ENCODE peak calls at places on chromosomes 4 and X, in eight cellular contexts. D is fibroblast of mammary gland, G is uterus, L is IMR-90, Y is tibial artery, B is transverse colon, U is brain microvascular endothelial cell, M is psoas muscle. K is an unnamed sample.

GRCh38 chr4:110793381-110793801 is 170.5 kb upstream of the PITX2 start:
- DNase-seq in U (peak), L (peak), Y (no peak), G (no peak), B (no peak), D (peak), M (no peak), K (no peak)

GRCh38 chr4:147327322-147327721 is 153.6 kb upstream of the EDNRA start:
- DNase-seq in L (no peak), U (no peak), M (no peak), B (no peak), Y (no peak), D (no peak), G (no peak), K (no peak)

GRCh38 chr4:80125252-80126177 is 52.5 kb upstream of the ANTXR2 start:
- DNase-seq in Y (no peak), B (peak), G (no peak), L (peak), U (no peak), M (no peak), D (peak), K (peak)

GRCh38 chrX:45757272-45757671 is 556.6 kb upstream of the DIPK2B start:
- DNase-seq in U (no peak), M (no peak), G (no peak), B (no peak), L (no peak), Y (no peak), D (no peak), K (peak)

GRCh38 chr4:185421366-185422124 is 4.2 kb downstream of the UFSP2 start:
- DNase-seq in U (peak), D (peak), G (no peak), B (no peak), Y (no peak), M (no peak), L (peak), K (peak)

GRCh38 chr4:102308032-102308799 is 37.1 kb downstream of the SLC39A8 start:
- DNase-seq in B (no peak), M (no peak), D (peak), L (no peak), Y (no peak), G (no peak), U (peak), K (peak)

GRCh38 chrX:74179499-74179898 is 124.5 kb upstream of the ZCCHC13 start:
- DNase-seq in Y (no peak), L (no peak), D (no peak), U (no peak), M (no peak), G (no peak), B (no peak), K (no peak)

GRCh38 chr4:178174756-178175155 is 732.5 kb upstream of the AGA start:
- DNase-seq in D (no peak), Y (no peak), B (no peak), M (no peak), U (no peak), L (no peak), G (no peak), K (no peak)

GRCh38 chr4:108417923-108418322 is 202.5 kb upstream of the RPL34 start:
- DNase-seq in Y (no peak), M (no peak), D (peak), B (no peak), G (no peak), L (peak), U (peak), K (no peak)

GRCh38 chr4:7045961-7046921 is 3.1 kb downstream of the TADA2B start:
- DNase-seq in B (no peak), L (no peak), D (no peak), G (no peak), M (no peak), U (no peak), Y (no peak), K (no peak)

GRCh38 chr4:174604198-174604597 is 81.9 kb upstream of the HPGD start:
- DNase-seq in D (peak), Y (no peak), G (no peak), M (no peak), B (no peak), L (peak), U (no peak), K (peak)

GRCh38 chr4:7785017-7785416 is 154.6 kb downstream of the AFAP1 start:
- DNase-seq in U (peak), B (no peak), L (peak), Y (no peak), M (no peak), G (peak), D (peak), K (peak)

GRCh38 chr4:107210450-107211239 is 174.5 kb upstream of the DKK2 start:
- DNase-seq in M (no peak), G (no peak), D (peak), U (no peak), B (no peak), L (peak), Y (no peak), K (peak)

GRCh38 chr4:87732033-87732770 is 67.2 kb upstream of the IBSP start:
- DNase-seq in B (no peak), D (peak), U (no peak), G (no peak), M (no peak), Y (no peak), L (no peak), K (no peak)

GRCh38 chrX:46328133-46328532 is 217.1 kb downstream of the ZNF674 start:
- DNase-seq in M (no peak), Y (no peak), G (no peak), D (no peak), U (no peak), B (no peak), L (no peak), K (no peak)

GRCh38 chr4:185096032-185096653 is 46.9 kb upstream of the SLC25A4 start:
- DNase-seq in Y (no peak), U (peak), G (peak), D (peak), L (peak), B (peak), M (no peak), K (peak)

GRCh38 chr4:113003841-113004240 is 45.6 kb upstream of the ANK2 start:
- DNase-seq in M (no peak), L (no peak), U (peak), Y (no peak), D (peak), B (no peak), G (no peak), K (no peak)

GRCh38 chr4:99815597-99816011 is 1.0 kb upstream of the DAPP1 start:
- DNase-seq in B (peak), U (peak), G (no peak), Y (no peak), D (peak), M (no peak), L (peak), K (no peak)

GRCh38 chrX:147550217-147550616 is 361.5 kb upstream of the FMR1 start:
- DNase-seq in L (no peak), D (no peak), B (no peak), M (no peak), Y (no peak), G (no peak), U (no peak), K (no peak)

GRCh38 chr4:175215657-175216056 is 297.5 kb downstream of the ADAM29 start:
- DNase-seq in D (no peak), B (no peak), L (no peak), M (no peak), U (no peak), Y (no peak), G (no peak), K (peak)

GRCh38 chr4:82044141-82044993 is 329.4 kb downstream of the HNRNPD start:
- DNase-seq in U (peak), B (peak), Y (peak), L (peak), D (peak), G (peak), M (peak), K (peak)

GRCh38 chr4:102259081-102259480 is 86.2 kb downstream of the SLC39A8 start:
- DNase-seq in M (no peak), Y (no peak), D (peak), L (no peak), B (no peak), G (no peak), U (no peak), K (no peak)

GRCh38 chr4:183798921-183799307 is 106.2 kb upstream of the STOX2 start:
- DNase-seq in D (no peak), B (no peak), L (no peak), M (no peak), U (no peak), G (no peak), Y (no peak), K (no peak)

GRCh38 chrX:47556045-47556623 is 4.9 kb upstream of the ARAF start:
- DNase-seq in L (peak), U (peak), Y (peak), M (peak), G (peak), D (peak), B (peak), K (peak)

GRCh38 chr4:15457401-15458201 is 12.1 kb upstream of the CC2D2A start:
- DNase-seq in M (no peak), G (no peak), U (peak), L (peak), D (peak), B (no peak), Y (no peak), K (peak)

GRCh38 chr4:40613456-40613855 is 16.2 kb downstream of the RBM47 start:
- DNase-seq in L (peak), M (no peak), G (no peak), B (no peak), Y (no peak), D (peak), U (no peak), K (no peak)

GRCh38 chr4:185914583-185915199 is 102.7 kb upstream of the SORBS2 start:
- DNase-seq in G (no peak), U (peak), M (no peak), B (no peak), Y (no peak), L (peak), D (peak), K (peak)

GRCh38 chrX:21745756-21746155 is 12.2 kb downstream of the SMPX start:
- DNase-seq in B (peak), D (peak), Y (peak), G (no peak), L (peak), M (peak), U (peak), K (peak)

GRCh38 chr4:46249106-46249505 is 125.3 kb upstream of the GABRG1 start:
- DNase-seq in Y (no peak), U (no peak), D (no peak), B (no peak), L (no peak), M (no peak), G (no peak), K (no peak)

GRCh38 chrX:31201503-31201902 is 129.7 kb upstream of the FTHL17 start:
- DNase-seq in G (no peak), U (peak), Y (no peak), D (no peak), L (no peak), B (no peak), M (no peak), K (no peak)

GRCh38 chrX:125203737-125204578 is 115.7 kb upstream of the TEX13C start:
- DNase-seq in B (no peak), D (no peak), Y (peak), L (no peak), M (peak), U (no peak), G (peak), K (no peak)

GRCh38 chr4:113496698-113497097 is 264.8 kb downstream of the CAMK2D start:
- DNase-seq in Y (no peak), M (no peak), D (peak), B (no peak), U (no peak), G (no peak), L (no peak), K (no peak)

GRCh38 chrX:1507511-1508463 is 29.2 kb downstream of the P2RY8 start:
- DNase-seq in L (no peak), M (no peak), U (no peak), Y (no peak), D (no peak), B (peak), G (no peak), K (no peak)

GRCh38 chr4:69888336-69888735 is 28.4 kb upstream of the SULT1E1 start:
- DNase-seq in B (no peak), G (no peak), L (no peak), Y (no peak), D (no peak), M (no peak), U (peak), K (peak)

GRCh38 chrX:13569479-13570244 is at the start of gene EGFL6:
- DNase-seq in L (no peak), U (no peak), D (no peak), M (no peak), B (no peak), Y (no peak), G (no peak), K (no peak)
- H3K4me3 ChIP-seq in L (peak), U (no peak), D (no peak), M (no peak), B (no peak), Y (no peak), G (no peak), K (no peak)

DNA sequence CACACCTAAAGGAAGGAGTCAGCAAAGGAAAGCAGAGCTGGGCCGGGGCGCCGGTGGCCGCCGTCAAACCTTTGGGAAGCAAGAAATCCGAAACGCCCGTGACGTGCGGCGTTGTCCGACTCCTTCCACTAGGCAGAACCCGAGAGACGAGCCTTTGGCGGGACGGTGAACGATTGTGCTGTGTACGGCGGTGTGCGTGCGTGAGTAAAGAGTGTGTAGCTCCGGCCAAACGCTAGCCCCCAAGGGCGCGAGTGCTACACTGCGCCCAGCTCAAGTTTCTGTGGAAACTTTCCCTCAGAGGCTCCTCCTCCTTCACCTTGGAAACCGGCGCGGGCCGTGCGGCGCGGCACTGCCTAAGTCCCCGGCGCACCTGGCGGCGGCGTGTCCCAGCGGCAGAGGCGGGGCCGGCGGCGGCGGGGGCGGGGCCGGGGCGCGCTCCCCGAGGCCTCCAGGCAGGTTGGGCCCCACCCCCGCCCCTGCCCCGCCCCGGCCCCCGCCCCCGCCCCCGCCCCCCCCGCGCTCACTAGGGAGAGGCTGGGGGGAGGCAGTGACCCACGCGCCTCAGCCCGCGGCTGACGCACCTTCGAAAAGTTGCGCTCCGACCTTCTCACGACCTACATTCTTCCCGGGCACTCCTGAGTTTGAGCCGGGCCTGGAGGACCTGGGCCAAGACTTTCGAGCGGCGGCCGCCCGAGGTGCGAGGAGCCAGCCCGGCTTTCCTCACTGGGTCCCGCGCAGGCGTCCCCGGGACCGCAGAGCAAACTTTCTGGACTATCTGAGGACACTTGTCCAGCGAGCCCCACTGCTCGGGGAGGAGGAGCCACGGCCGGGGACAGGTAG is at the start of gene FHIP1A:
- DNase-seq in L (peak), Y (peak), U (peak), D (peak), B (peak), M (peak), G (peak), K (peak)
- H3K4me3 ChIP-seq in L (peak), Y (peak), U (peak), D (peak), B (peak), M (peak), G (peak), K (peak)

DNA sequence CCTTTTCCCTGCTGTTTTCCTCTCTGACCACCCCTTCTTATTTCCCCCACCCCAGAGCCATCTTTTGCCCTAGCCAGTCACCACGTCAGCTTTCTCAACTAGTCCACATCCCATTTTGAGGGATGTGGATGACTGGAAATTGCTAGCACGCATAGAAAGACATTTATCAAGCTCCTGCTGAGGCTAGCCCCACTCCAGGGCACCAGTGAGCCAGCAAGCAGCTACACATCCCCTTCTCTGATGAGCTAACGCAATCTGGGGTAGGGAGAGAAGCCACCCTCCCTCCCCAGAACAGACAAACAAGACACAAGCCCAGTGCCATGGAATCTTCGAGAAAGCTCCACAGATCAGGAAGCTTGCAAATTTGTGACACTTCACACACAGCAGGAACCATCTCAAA is 1.2 kb downstream of the GABRE start:
- DNase-seq in M (no peak), Y (no peak), B (no peak), U (no peak), L (no peak), D (no peak), G (no peak), K (no peak)
- H3K4me3 ChIP-seq in M (peak), Y (peak), B (no peak), U (peak), L (peak), D (peak), G (peak), K (peak)

GRCh38 chr4:74473155-74473811 is 28.3 kb downstream of the AREG start:
- DNase-seq in B (no peak), D (peak), M (no peak), Y (peak), U (peak), L (peak), G (no peak), K (peak)
- H3K4me3 ChIP-seq in B (no peak), D (no peak), M (no peak), Y (no peak), U (no peak), L (no peak), G (no peak), K (no peak)

GRCh38 chrX:37905436-37906147 is 58.2 kb upstream of the DYNLT3 start:
- DNase-seq in M (no peak), Y (no peak), L (peak), D (peak), B (no peak), G (peak), U (peak), K (peak)
- H3K4me3 ChIP-seq in M (no peak), Y (no peak), L (peak), D (peak), B (no peak), G (peak), U (peak), K (peak)

GRCh38 chr4:123401466-123402175 is 5.0 kb downstream of the SPRY1 start:
- DNase-seq in M (peak), U (no peak), G (no peak), L (no peak), B (no peak), D (no peak), Y (no peak), K (peak)
- H3K4me3 ChIP-seq in M (peak), U (no peak), G (peak), L (no peak), B (no peak), D (no peak), Y (peak), K (peak)

GRCh38 chrX:145630081-145630480 is 187.5 kb upstream of the SLITRK2 start:
- DNase-seq in Y (no peak), D (no peak), L (no peak), B (no peak), M (no peak), G (no peak), U (no peak), K (no peak)

GRCh38 chrX:145631461-145631951 is 186.1 kb upstream of the SLITRK2 start:
- DNase-seq in Y (no peak), G (no peak), D (no peak), B (no peak), U (no peak), L (no peak), M (no peak), K (no peak)

DNA sequence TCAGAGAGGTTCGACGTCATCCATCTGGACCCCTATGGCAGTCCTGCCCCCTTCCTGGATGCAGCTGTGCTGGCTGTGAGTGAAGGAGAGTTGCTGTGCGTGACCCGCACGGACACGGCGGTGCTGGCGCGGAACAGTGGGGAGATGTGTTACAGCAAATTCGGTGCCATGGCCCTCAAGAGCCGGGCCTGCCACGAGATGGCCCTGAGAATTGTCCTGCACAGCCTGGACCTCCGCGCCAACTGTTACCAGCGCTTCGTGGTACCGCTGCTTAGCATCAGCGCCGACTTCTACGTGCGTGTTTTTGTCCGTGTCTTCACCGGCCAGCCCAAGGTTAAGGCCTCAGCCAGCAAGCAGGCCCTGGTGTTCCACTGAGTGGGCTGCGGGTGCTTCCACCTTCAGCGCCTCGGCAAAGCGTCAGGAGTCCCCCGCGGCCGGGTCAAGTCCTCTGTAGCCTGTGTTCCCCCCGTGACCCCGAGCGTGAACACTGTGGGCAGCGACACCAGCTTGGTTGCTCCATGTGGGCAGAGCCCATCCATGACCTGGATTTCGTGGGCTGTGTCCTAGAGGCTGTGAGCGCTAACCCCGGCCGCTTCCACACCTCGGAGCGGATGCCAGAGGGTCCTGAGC is 186.7 kb upstream of the SLITRK2 start:
- DNase-seq in M (peak), G (no peak), Y (no peak), L (no peak), U (no peak), B (no peak), D (no peak), K (no peak)
- H3K4me3 ChIP-seq in M (no peak), G (no peak), Y (no peak), L (no peak), U (no peak), B (no peak), D (no peak), K (no peak)

K was measured in cardiac fibroblast.